ENCODE peak calls at places on chromosomes 1 and 21, in five cellular contexts. Z, L, K, T and W are unnamed samples.

GRCh38 chr1:206963119-206963712 is 7.0 kb downstream of the FCAMR start:
- DNase-seq in Z (no peak), L (peak; percentile 11), K (no peak), T (no peak), W (no peak)

GRCh38 chr1:183871142-183871541 is 66.2 kb downstream of the RGL1 start:
- DNase-seq in Z (peak; percentile 80), L (peak; percentile 38), K (peak; percentile 31), T (peak; percentile 65), W (no peak)

GRCh38 chr1:53559391-53559815 is 100.2 kb downstream of the DMRTB1 start:
- DNase-seq in Z (no peak), L (no peak), K (no peak), T (no peak), W (no peak)

GRCh38 chr1:41423511-41424191 is 60.8 kb downstream of the EDN2 start:
- DNase-seq in Z (peak; percentile 45), L (no peak), K (no peak), T (no peak), W (peak; percentile 78)

GRCh38 chr21:41480086-41480690 is 27.8 kb downstream of the TMPRSS2 start:
- DNase-seq in Z (no peak), L (no peak), K (no peak), T (no peak), W (no peak)

GRCh38 chr1:17438176-17438976 is 1.1 kb downstream of the RCC2 start:
- DNase-seq in Z (no peak), L (peak; percentile 54), K (peak; percentile 45), T (peak; percentile 61), W (peak; percentile 79)

GRCh38 chr1:199808110-199808870 is 219.2 kb upstream of the NR5A2 start:
- DNase-seq in Z (peak; percentile 96), L (peak; percentile 58), K (no peak), T (peak; percentile 88), W (no peak)

GRCh38 chr1:232166942-232167341 is 463.0 kb downstream of the SIPA1L2 start:
- DNase-seq in Z (no peak), L (no peak), K (no peak), T (no peak), W (no peak)

GRCh38 chr1:108816049-108816882 is 40.6 kb downstream of the AKNAD1 start:
- DNase-seq in Z (peak; percentile 71), L (peak; percentile 90), K (peak; percentile 72), T (peak; percentile 44), W (peak; percentile 75)

GRCh38 chr1:162889989-162890388 is 29.0 kb upstream of the CCDC190 start:
- DNase-seq in Z (no peak), L (no peak), K (no peak), T (no peak), W (no peak)

GRCh38 chr1:6819641-6820040 is 34.4 kb downstream of the CAMTA1 start:
- DNase-seq in Z (no peak), L (no peak), K (no peak), T (no peak), W (no peak)

GRCh38 chr1:75203415-75204277 is 69.5 kb downstream of the LHX8 start:
- DNase-seq in Z (peak; percentile 51), L (peak; percentile 19), K (peak; percentile 8), T (peak; percentile 61), W (no peak)

GRCh38 chr1:94011709-94012590 is 102.7 kb upstream of the GCLM start:
- DNase-seq in Z (no peak), L (no peak), K (no peak), T (no peak), W (no peak)

GRCh38 chr1:98761238-98761637 is 99.7 kb downstream of the SNX7 start:
- DNase-seq in Z (no peak), L (peak; percentile 7), K (no peak), T (peak; percentile 33), W (no peak)

GRCh38 chr21:42537106-42537742 is 23.6 kb downstream of the SLC37A1 start:
- DNase-seq in Z (no peak), L (no peak), K (no peak), T (peak; percentile 6), W (no peak)

GRCh38 chr1:173002891-173003582 is 47.7 kb downstream of the TNFSF18 start:
- DNase-seq in Z (no peak), L (peak; percentile 88), K (no peak), T (peak; percentile 41), W (no peak)

GRCh38 chr1:7670334-7671145 is 100.6 kb upstream of the VAMP3 start:
- DNase-seq in Z (no peak), L (no peak), K (peak; percentile 87), T (no peak), W (peak; percentile 48)

GRCh38 chr1:234529661-234530237 is 50.8 kb upstream of the TARBP1 start:
- DNase-seq in Z (no peak), L (no peak), K (no peak), T (no peak), W (no peak)

GRCh38 chr1:206809504-206810084 is 37.3 kb upstream of the IL10 start:
- DNase-seq in Z (no peak), L (peak; percentile 38), K (no peak), T (peak; percentile 44), W (no peak)

GRCh38 chr1:46569909-46570725 is 18.7 kb upstream of the KNCN start:
- DNase-seq in Z (no peak), L (no peak), K (no peak), T (no peak), W (no peak)

GRCh38 chr1:203148579-203148978 is 21.1 kb downstream of the ADORA1 start:
- DNase-seq in Z (no peak), L (no peak), K (no peak), T (no peak), W (peak; percentile 18)

GRCh38 chr1:243434594-243434993 is 178.8 kb downstream of the SDCCAG8 start:
- DNase-seq in Z (no peak), L (no peak), K (no peak), T (no peak), W (no peak)

GRCh38 chr1:233211595-233211994 is 83.9 kb downstream of the PCNX2 start:
- DNase-seq in Z (no peak), L (no peak), K (no peak), T (peak; percentile 12), W (no peak)

GRCh38 chr1:198667186-198667585 is 28.3 kb downstream of the PTPRC start:
- DNase-seq in Z (no peak), L (no peak), K (no peak), T (no peak), W (no peak)

GRCh38 chr1:198669771-198670170 is 30.9 kb downstream of the PTPRC start:
- DNase-seq in Z (no peak), L (no peak), K (no peak), T (no peak), W (no peak)

GRCh38 chr1:198671136-198671535 is 32.3 kb downstream of the PTPRC start:
- DNase-seq in Z (no peak), L (no peak), K (no peak), T (no peak), W (no peak)

GRCh38 chr1:198667796-198668195 is 29.0 kb downstream of the PTPRC start:
- DNase-seq in Z (no peak), L (no peak), K (no peak), T (no peak), W (no peak)

DNA sequence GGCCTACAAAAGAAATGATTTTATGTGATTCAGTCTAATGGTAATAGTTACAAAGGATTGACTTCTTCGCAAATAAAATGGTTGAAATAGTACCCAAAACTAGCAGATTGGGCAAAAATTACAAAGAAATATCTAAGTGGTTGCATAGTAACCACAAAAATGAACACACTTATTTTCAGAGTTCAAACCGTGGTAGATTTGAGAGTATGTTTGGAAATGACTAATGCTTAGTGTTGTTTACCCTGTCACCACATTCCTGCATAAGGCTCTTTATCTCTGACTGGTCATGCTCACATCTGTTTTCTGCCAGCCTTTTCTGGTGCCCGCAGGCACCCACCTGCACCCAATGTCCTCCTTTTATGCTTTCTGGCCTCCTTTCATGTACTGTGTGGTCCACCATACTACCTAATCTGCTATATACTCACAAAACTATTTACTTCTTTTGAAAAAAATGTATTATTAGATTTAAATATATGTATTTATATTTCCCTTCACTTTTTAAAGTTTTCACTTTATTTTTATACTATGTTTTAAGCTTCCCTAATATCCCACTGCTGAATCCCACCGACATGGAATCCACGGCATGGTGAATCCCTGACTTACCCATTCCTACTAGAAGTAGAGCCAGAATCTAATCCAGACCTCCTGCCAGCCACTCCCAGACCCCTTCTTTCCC is 30.3 kb downstream of the PTPRC start:
- DNase-seq in Z (peak; percentile 82), L (peak; percentile 91), K (no peak), T (peak; percentile 73), W (no peak)
- H3K4me1 ChIP-seq in Z (peaks cover 25% of the 10 kb centered on the region), L (peaks cover 28% of the 10 kb centered on the region), K (no peaks in the 10 kb centered on the region), T (peaks cover 20% of the 10 kb centered on the region), W (peaks cover 84% of the 10 kb centered on the region)

GRCh38 chr21:46146856-46147255 is 8.5 kb downstream of the FTCD start:
- DNase-seq in Z (no peak), L (no peak), K (no peak), T (no peak), W (peak; percentile 6)

GRCh38 chr21:46149205-46149901 is 6.0 kb downstream of the FTCD start:
- DNase-seq in Z (no peak), L (no peak), K (no peak), T (no peak), W (peak; percentile 19)

GRCh38 chr21:46150073-46150472 is 5.3 kb downstream of the FTCD start:
- DNase-seq in Z (no peak), L (no peak), K (no peak), T (no peak), W (peak; percentile 15)

GRCh38 chr21:46145840-46146691 is 9.3 kb downstream of the FTCD start:
- DNase-seq in Z (no peak), L (no peak), K (no peak), T (no peak), W (peak; percentile 14)

DNA sequence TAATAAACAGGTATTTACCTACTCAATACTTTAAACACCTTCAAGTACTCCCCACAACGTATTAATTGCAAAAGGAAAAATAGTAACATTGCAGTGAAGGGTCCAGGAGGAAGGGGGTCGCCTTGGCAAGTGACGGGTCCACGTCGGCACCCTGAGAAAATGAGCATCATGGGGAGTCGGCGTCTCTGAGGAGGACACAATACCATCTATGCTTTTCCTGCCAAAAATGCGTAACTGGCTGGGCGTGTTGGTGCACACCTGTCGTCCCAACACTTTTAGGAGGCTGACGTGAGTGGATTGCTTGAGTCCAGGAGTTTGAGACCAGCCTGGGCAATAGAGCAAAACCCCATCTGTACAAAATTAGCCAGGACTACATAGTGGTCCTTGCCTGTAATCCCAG is 7.3 kb downstream of the FTCD start:
- DNase-seq in Z (no peak), L (no peak), K (no peak), T (no peak), W (peak; percentile 1)
- H3K4me1 ChIP-seq in Z (no peaks in the 10 kb centered on the region), L (peaks cover 7% of the 10 kb centered on the region), K (peaks cover 14% of the 10 kb centered on the region), T (no peaks in the 10 kb centered on the region), W (peaks cover 7% of the 10 kb centered on the region)

GRCh38 chr21:44327603-44327974 is 11.6 kb downstream of the CFAP410 start:
- DNase-seq in Z (no peak), L (no peak), K (no peak), T (no peak), W (no peak)
- H3K4me1 ChIP-seq in Z (no peaks in the 10 kb centered on the region), L (no peaks in the 10 kb centered on the region), K (peaks cover 13% of the 10 kb centered on the region), T (no peaks in the 10 kb centered on the region), W (no peaks in the 10 kb centered on the region)

GRCh38 chr1:90509225-90510048 is 207.7 kb downstream of the BARHL2 start:
- DNase-seq in Z (no peak), L (no peak), K (no peak), T (no peak), W (no peak)

GRCh38 chr1:90505806-90506205 is 211.3 kb downstream of the BARHL2 start:
- DNase-seq in Z (no peak), L (no peak), K (no peak), T (no peak), W (no peak)

GRCh38 chr1:90508376-90509167 is 208.5 kb downstream of the BARHL2 start:
- DNase-seq in Z (no peak), L (no peak), K (no peak), T (no peak), W (no peak)

GRCh38 chr1:90504509-90504908 is 212.6 kb downstream of the BARHL2 start:
- DNase-seq in Z (no peak), L (no peak), K (no peak), T (no peak), W (no peak)

GRCh38 chr1:90507173-90507572 is 209.9 kb downstream of the BARHL2 start:
- DNase-seq in Z (no peak), L (no peak), K (no peak), T (no peak), W (no peak)
- H3K4me1 ChIP-seq in Z (peaks cover 8% of the 10 kb centered on the region), L (no peaks in the 10 kb centered on the region), K (no peaks in the 10 kb centered on the region), T (no peaks in the 10 kb centered on the region), W (no peaks in the 10 kb centered on the region)